ENCODE peak calls at places on chromosome X, in five cellular contexts. F, P, D, C and B are unnamed samples.

GRCh38 chrX:110145854-110146253 is 142.9 kb downstream of the TMEM164 start:
- DNase-seq in F (peak), C (no peak), P (no peak), D (no peak), B (no peak)

GRCh38 chrX:82626978-82627377 is 881.1 kb upstream of the POU3F4 start:
- DNase-seq in F (no peak), P (no peak), D (no peak), C (no peak), B (no peak)

GRCh38 chrX:131739823-131740222 is 195.9 kb downstream of the OR13H1 start:
- DNase-seq in D (no peak), F (no peak), C (no peak), P (no peak), B (no peak)

GRCh38 chrX:100748133-100748532 is 16.2 kb upstream of the SYTL4 start:
- DNase-seq in F (no peak), P (peak), C (no peak), D (no peak), B (no peak)

GRCh38 chrX:131262738-131263679 is 26.1 kb downstream of the IGSF1 start:
- DNase-seq in C (no peak), P (peak), D (no peak), F (peak), B (no peak)

GRCh38 chrX:120795301-120795700 is 80.4 kb downstream of the CT47B1 start:
- DNase-seq in C (no peak), F (no peak), P (no peak), D (no peak), B (no peak)

GRCh38 chrX:38649674-38650647 is 88.6 kb downstream of the TSPAN7 start:
- DNase-seq in C (no peak), F (no peak), P (no peak), D (no peak), B (no peak)

GRCh38 chrX:49934148-49934547 is 11.8 kb downstream of the CLCN5 start:
- DNase-seq in D (no peak), F (no peak), C (no peak), P (no peak), B (no peak)

GRCh38 chrX:41802958-41803357 is 79.0 kb downstream of the GPR82 start:
- DNase-seq in D (no peak), P (no peak), C (no peak), F (peak), B (no peak)

GRCh38 chrX:31837445-31837844 is 765.6 kb upstream of the FTHL17 start:
- DNase-seq in P (no peak), C (no peak), F (no peak), D (no peak), B (no peak)

GRCh38 chrX:139936259-139936658 is 3.4 kb upstream of the ATP11C start:
- DNase-seq in D (no peak), P (peak), F (no peak), C (no peak), B (no peak)

GRCh38 chrX:103792916-103793540 is 16.4 kb downstream of the PLP1 start:
- DNase-seq in C (no peak), D (no peak), F (no peak), P (no peak), B (no peak)

GRCh38 chrX:69182818-69183375 is 17.6 kb upstream of the PJA1 start:
- DNase-seq in P (no peak), F (no peak), C (no peak), D (no peak), B (no peak)

GRCh38 chrX:40164751-40165150 is 67.0 kb upstream of the BCOR start:
- DNase-seq in F (no peak), P (no peak), D (no peak), C (no peak), B (no peak)

GRCh38 chrX:131762802-131763234 is 218.9 kb downstream of the OR13H1 start:
- DNase-seq in C (no peak), P (no peak), D (no peak), F (peak), B (no peak)

GRCh38 chrX:2928583-2929434 is at the start of gene ARSD:
- DNase-seq in C (peak), D (peak), P (peak), F (peak), B (peak)
- TF ChIP-seq POLR2A in C (no peak), D (peak), P (no peak), F (peak), B (no peak)

GRCh38 chrX:48523682-48524081 is 2.1 kb downstream of the EBP start:
- DNase-seq in P (no peak), F (no peak), C (no peak), D (no peak), B (no peak)

GRCh38 chrX:48520976-48521352 is 644 bp upstream of the EBP start:
- DNase-seq in C (no peak), F (no peak), D (no peak), P (no peak), B (no peak)

GRCh38 chrX:48520455-48520854 is 1.2 kb upstream of the EBP start:
- DNase-seq in P (no peak), D (no peak), F (no peak), C (no peak), B (no peak)

GRCh38 chrX:48521353-48522243 is at the start of gene EBP:
- DNase-seq in D (peak), C (peak), F (peak), P (peak), B (peak)

DNA sequence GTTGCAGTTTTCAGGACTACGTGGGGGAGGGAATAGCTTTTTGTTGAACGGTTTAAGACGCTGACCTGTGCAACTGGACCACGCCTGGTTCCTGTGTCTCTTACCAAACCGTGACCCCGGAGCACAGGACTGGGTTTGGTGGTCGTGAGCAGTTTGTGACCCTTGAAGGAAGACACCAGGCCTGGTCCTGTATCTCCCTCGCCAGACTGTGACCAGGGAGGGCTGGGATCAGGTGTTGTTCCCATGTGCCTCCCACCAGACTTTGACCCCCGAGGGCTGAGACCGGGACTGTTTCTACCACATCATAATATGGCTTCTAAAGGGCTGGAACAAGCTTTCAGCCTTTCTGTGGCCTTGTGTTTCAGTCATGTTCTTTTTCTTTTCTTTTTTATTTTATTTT is 683 bp downstream of the EBP start:
- DNase-seq in P (no peak), D (no peak), C (no peak), F (peak), B (no peak)
- TF ChIP-seq POLR2A in P (no peak), D (no peak), C (no peak), F (no peak), B (no peak)

GRCh38 chrX:13693341-13693871 is 4.5 kb downstream of the RAB9A start:
- DNase-seq in F (peak), C (no peak), D (no peak), P (no peak), B (no peak)
- TF ChIP-seq POLR2A in F (no peak), C (no peak), D (no peak), P (no peak), B (no peak)

GRCh38 chrX:107968623-107969022 is 13.5 kb downstream of the TEX13B start:
- DNase-seq in C (no peak), D (no peak), P (no peak), F (no peak), B (no peak)

GRCh38 chrX:107970073-107970472 is 12.1 kb downstream of the TEX13B start:
- DNase-seq in P (no peak), C (no peak), F (no peak), D (no peak), B (no peak)

DNA sequence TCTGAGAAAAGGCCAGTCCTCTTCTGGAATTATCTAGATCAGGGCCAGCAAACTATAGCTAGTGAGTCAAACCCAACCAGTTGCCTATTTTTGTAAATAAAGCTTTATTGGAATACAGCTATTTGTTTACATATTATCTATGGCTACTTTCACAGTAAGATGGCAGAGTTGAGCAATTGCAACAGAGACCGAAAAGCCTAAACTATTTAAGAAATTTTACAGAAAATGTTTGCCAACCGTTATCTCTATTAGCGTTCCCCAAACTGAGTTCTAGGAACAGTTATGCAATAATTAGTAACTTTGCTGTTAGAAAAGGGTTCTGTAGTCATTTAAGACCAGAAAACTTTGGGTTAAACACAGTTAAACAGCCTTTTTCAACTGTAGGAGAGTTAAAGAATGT is 10.5 kb downstream of the TEX13B start:
- DNase-seq in P (no peak), D (no peak), C (no peak), F (no peak), B (no peak)
- TF ChIP-seq POLR2A in P (no peak), D (no peak), C (no peak), F (no peak), B (no peak)

DNA sequence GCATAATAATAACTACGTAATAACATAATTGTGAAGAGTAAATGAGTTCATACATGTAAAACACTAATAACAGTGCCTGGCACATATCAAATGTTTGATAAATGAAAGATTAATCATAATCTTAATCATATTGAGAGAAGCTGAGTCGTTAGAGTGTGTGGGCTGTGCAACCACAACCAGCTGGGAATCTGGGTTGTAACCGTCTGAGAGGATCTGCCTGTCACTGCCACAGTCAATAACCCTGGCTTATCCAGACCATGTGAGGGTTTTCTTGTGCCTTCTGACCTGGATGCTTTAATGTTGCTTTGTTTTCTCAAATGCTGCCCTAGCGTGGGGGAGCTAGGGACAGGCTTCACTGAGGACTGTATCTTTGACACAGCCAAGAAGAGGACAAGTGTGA is 73.9 kb downstream of the TRPC5 start:
- DNase-seq in F (no peak), P (no peak), D (no peak), C (no peak), B (no peak)
- TF ChIP-seq POLR2A in F (no peak), P (no peak), D (no peak), C (no peak), B (no peak)

GRCh38 chrX:12954981-12955380 is 19.9 kb upstream of the TMSB4X start:
- DNase-seq in P (no peak), C (no peak), D (no peak), F (no peak), B (no peak)

GRCh38 chrX:12958059-12958458 is 16.9 kb upstream of the TMSB4X start:
- DNase-seq in P (no peak), C (no peak), F (no peak), D (no peak), B (no peak)

GRCh38 chrX:12954376-12954775 is 20.5 kb upstream of the TMSB4X start:
- DNase-seq in F (no peak), P (no peak), D (no peak), C (no peak), B (no peak)

GRCh38 chrX:12956704-12957541 is 18.0 kb upstream of the TMSB4X start:
- DNase-seq in F (peak), P (peak), D (no peak), C (no peak), B (no peak)

GRCh38 chrX:12955882-12956703 is 18.8 kb upstream of the TMSB4X start:
- DNase-seq in C (no peak), D (peak), P (peak), F (peak), B (no peak)
- TF ChIP-seq POLR2A in C (no peak), D (no peak), P (peak), F (no peak), B (peak)